ENCODE peak calls at places on chromosomes 5 and 9, in four cellular contexts. U, G, S and H are unnamed samples.

GRCh38 chr9:2621678-2622360 is at the start of gene VLDLR:
- DNase-seq in U (peak), G (no peak), S (peak), H (peak)

GRCh38 chr5:179162351-179163235 is 102.4 kb downstream of the ZNF354C start:
- DNase-seq in U (no peak), G (no peak), S (no peak), H (no peak)

GRCh38 chr5:83512051-83512745 is 40.7 kb downstream of the VCAN start:
- DNase-seq in U (no peak), G (no peak), S (no peak), H (no peak)

GRCh38 chr5:38445374-38446028 is 110.9 kb downstream of the LIFR start:
- DNase-seq in U (peak), G (no peak), S (no peak), H (no peak)

GRCh38 chr9:117412006-117412715 is 2.7 kb downstream of the ASTN2 start:
- DNase-seq in U (no peak), G (no peak), S (peak), H (peak)

GRCh38 chr5:38660194-38660668 is 103.8 kb upstream of the LIFR start:
- DNase-seq in U (no peak), G (no peak), S (peak), H (no peak)

GRCh38 chr9:125966959-125967711 is 220.0 kb downstream of the PBX3 start:
- DNase-seq in U (peak), G (no peak), S (no peak), H (no peak)

GRCh38 chr9:71820516-71820915 is 52.2 kb upstream of the CEMIP2 start:
- DNase-seq in U (no peak), G (no peak), S (no peak), H (no peak)

GRCh38 chr5:142364251-142365145 is 39.7 kb upstream of the SPRY4 start:
- DNase-seq in U (no peak), G (no peak), S (peak), H (peak)

GRCh38 chr5:60638300-60638699 is 61.7 kb downstream of the DEPDC1B start:
- DNase-seq in U (no peak), G (no peak), S (no peak), H (no peak)

GRCh38 chr9:130150779-130151381 is 21.3 kb upstream of the NCS1 start:
- DNase-seq in U (no peak), G (peak), S (no peak), H (no peak)

GRCh38 chr9:93724852-93725251 is 148.5 kb downstream of the PHF2 start:
- DNase-seq in U (no peak), G (no peak), S (no peak), H (no peak)

GRCh38 chr9:126531035-126531571 is 82.6 kb upstream of the LMX1B start:
- DNase-seq in U (no peak), G (no peak), S (no peak), H (no peak)

GRCh38 chr5:54774281-54775171 is 210.9 kb downstream of the ESM1 start:
- DNase-seq in U (peak), G (no peak), S (peak), H (no peak)

GRCh38 chr5:157266286-157267007 is 524 bp downstream of the CYFIP2 start:
- DNase-seq in U (no peak), G (no peak), S (peak), H (peak)

GRCh38 chr9:112086627-112087026 is 88.5 kb downstream of the SUSD1 start:
- DNase-seq in U (no peak), G (no peak), S (peak), H (no peak)

GRCh38 chr9:2742214-2742613 is 24.9 kb downstream of the KCNV2 start:
- DNase-seq in U (no peak), G (no peak), S (no peak), H (no peak)

GRCh38 chr5:32170303-32171170 is 3.6 kb downstream of the GOLPH3 start:
- DNase-seq in U (no peak), G (no peak), S (no peak), H (no peak)

GRCh38 chr5:120615967-120616645 is 152.0 kb downstream of the PRR16 start:
- DNase-seq in U (no peak), G (no peak), S (peak), H (no peak)

GRCh38 chr9:116800885-116801284 is 113.8 kb downstream of the TRIM32 start:
- DNase-seq in U (no peak), G (no peak), S (peak), H (peak)

GRCh38 chr9:112486221-112487007 is at the start of gene KIAA1958:
- DNase-seq in U (peak), G (peak), S (peak), H (peak)

GRCh38 chr5:90528704-90529233 is 615 bp downstream of the LYSMD3 start:
- DNase-seq in U (no peak), G (no peak), S (peak), H (no peak)

GRCh38 chr9:83620841-83621636 is 1.9 kb upstream of the IDNK start:
- DNase-seq in U (no peak), G (peak), S (peak), H (peak)

GRCh38 chr5:99061711-99062110 is 132.9 kb upstream of the CHD1 start:
- DNase-seq in U (no peak), G (no peak), S (no peak), H (no peak)

GRCh38 chr9:131530546-131530929 is 525 bp downstream of the UCK1 start:
- DNase-seq in U (peak), G (no peak), S (peak), H (peak)

GRCh38 chr9:121963542-121963995 is 129.5 kb downstream of the TTLL11 start:
- DNase-seq in U (no peak), G (no peak), S (no peak), H (no peak)

GRCh38 chr5:179820127-179820482 is 600 bp upstream of the SQSTM1 start:
- DNase-seq in U (no peak), G (no peak), S (no peak), H (no peak)

GRCh38 chr5:154461531-154461930 is 15.7 kb downstream of the SAP30L start:
- DNase-seq in U (no peak), G (no peak), S (peak), H (no peak)

GRCh38 chr5:95317687-95318086 is 32.8 kb upstream of the MCTP1 start:
- DNase-seq in U (no peak), G (no peak), S (no peak), H (no peak)

GRCh38 chr9:127225747-127226646 is 38.6 kb upstream of the GARNL3 start:
- DNase-seq in U (no peak), G (no peak), S (peak), H (no peak)

GRCh38 chr9:37938121-37938906 is 34.4 kb upstream of the SLC25A51 start:
- DNase-seq in U (no peak), G (no peak), S (no peak), H (peak)

GRCh38 chr9:120888626-120889025 is 11.6 kb upstream of the PHF19 start:
- DNase-seq in U (no peak), G (no peak), S (no peak), H (no peak)

GRCh38 chr9:120889606-120890396 is 12.8 kb upstream of the PHF19 start:
- DNase-seq in U (no peak), G (no peak), S (no peak), H (no peak)

GRCh38 chr9:120892177-120892747 is 15.3 kb upstream of the PHF19 start:
- DNase-seq in U (no peak), G (no peak), S (no peak), H (no peak)

GRCh38 chr9:120891255-120891954 is 14.4 kb upstream of the PHF19 start:
- DNase-seq in U (no peak), G (no peak), S (no peak), H (no peak)

DNA sequence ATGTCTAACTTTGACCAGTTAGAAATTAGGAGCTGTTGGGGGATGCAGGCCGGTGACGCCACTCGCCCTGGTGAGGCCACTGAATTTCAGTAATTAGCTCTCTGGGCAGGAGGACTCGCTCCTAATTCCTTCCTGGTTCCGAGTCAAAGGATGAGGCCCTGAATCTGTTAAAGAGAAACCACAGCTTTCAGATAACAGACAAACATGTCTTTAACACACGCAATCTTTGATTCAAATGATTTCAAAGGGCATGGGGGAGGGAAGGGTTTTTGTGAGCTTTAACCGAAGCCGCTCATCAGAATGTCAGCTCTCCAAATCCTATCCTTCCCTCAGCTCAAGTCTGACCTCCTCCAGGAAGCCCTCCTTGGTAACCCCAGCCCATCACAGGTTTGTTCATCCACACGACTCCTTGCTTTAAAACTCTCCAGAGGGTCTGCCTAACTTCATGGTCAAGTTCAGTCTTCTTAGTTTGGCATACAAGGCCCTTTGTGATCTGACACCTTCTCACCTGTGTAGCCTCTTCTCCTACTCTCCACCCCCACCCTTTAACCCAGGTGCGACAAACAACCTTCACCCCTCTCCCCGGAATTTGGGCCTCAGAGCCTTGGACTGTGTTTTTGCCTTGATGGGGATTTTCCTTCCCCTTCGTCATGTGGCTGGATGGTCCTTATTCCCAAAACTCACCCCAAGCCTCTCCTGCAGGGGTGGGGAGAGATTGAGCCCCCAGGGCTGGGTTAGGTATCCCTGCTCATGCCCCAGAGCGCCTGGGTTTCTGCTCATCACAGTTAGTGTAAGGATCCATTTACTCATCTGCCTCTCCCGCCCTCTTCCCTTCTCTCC is 13.6 kb upstream of the PHF19 start:
- DNase-seq in U (no peak), G (no peak), S (no peak), H (no peak)
- H3K27ac ChIP-seq in U (no peak), G (no peak), S (no peak), H (no peak)

DNA sequence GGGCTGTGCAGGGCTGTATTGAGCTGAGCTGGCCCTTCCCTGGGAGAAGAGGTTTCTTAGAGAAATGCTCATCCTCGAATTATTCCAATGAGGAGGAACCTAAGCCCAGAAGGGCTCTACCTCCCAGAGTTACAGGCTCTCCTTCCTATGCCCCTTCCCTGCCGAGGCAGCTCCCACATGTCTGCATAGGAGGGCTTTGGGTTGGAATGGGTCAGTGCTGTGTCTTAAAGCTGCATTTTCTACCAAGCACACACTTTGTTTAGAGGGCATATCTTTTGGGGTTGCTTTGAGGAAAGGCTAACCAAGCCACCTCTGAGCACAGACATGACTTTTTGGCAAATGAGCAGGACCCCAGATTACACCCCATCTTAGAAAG is 9.1 kb downstream of the NEK6 start:
- DNase-seq in U (no peak), G (no peak), S (no peak), H (no peak)
- H3K4me3 ChIP-seq in U (no peak), G (no peak), S (no peak), H (no peak)

DNA sequence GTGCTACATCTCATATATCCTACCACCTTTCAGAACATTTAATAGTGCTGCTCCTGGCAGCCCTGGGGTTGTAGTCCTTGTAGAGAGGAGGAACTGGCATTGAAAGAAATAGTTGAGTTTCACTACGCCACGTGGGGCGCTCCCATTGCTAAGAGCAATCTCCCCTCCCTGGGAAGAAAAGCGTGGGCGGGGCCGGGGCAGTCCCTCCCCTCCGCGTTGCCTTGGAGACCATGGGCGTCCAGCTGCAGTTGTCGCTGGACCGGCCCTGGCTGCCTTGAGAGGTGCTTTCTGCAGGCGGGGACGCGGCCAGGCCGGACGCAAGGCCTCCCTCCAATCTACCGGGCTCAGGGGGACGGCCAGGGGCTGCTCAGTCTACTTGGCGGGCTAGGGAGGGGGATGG is 368 bp upstream of the CCDC180 start:
- DNase-seq in U (peak), G (no peak), S (peak), H (no peak)
- TF ChIP-seq CTCF in U (no peak), G (no peak), S (peak), H (no peak)

DNA sequence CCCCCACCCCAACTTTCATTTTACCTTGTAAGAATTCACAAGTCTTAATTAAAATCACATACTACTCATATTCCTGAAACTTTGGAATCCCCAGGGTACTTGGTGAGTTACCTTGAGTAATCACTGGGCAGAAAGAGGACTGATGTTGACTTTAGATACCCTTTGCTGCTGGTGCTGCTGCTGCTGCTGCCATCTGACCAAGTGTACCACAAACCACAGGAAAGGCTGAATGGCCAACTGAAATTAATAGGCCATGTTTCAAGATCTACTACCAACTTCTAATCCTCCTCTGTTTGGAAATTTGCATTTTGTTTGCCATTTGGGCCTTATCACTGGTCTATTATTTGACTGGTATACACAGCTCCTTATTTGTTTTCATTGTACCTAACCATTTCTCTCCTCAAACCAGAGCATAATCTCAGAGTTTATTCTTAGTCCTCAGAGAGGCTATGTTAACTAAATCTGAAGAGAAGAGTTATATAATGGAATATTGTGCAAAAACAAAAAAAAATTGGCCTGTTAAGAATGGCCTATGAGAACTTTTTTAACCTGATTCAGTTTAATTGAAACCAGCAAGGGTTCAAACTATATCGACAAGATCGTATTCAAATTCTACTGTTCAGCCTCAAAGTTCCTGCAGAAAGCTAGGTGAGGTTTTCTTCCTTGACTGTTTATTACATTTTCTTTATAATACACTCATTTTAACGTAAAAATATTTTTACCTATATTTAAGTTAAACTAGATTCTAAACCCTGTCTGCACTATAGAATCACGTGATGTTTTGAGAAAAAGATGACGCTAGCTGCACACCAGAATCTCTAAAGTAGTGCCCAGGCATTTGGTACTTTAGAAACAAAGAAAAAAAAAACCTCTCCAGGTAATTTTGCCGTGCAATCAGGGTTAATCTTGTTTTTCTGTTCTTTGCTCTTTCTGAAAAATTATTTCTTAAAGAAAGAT is 13.1 kb downstream of the SELENOP start:
- DNase-seq in U (no peak), G (no peak), S (no peak), H (no peak)
- H3K27ac ChIP-seq in U (no peak), G (no peak), S (no peak), H (no peak)

DNA sequence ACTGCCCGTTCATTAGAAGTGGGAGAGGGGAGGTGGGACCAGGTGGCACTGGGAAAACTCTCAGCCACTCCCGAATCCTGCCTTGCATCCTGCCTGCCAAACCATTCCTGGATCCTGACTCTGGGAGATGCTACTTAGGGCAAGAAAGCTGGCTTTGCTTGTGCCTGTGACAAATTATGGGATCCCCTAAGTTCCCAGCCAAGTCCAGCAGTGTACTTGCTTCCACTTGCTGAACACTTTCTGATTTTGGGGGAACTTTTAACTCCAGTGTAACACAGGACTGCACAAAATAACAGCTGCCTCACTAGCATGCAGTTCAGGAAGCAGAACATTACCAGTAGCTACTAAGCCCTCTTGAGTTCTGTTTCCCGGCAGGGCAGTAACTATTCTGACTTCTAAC is 12.5 kb upstream of the NKX2-5 start:
- DNase-seq in U (no peak), G (no peak), S (peak), H (no peak)
- H3K4me3 ChIP-seq in U (no peak), G (no peak), S (no peak), H (no peak)

DNA sequence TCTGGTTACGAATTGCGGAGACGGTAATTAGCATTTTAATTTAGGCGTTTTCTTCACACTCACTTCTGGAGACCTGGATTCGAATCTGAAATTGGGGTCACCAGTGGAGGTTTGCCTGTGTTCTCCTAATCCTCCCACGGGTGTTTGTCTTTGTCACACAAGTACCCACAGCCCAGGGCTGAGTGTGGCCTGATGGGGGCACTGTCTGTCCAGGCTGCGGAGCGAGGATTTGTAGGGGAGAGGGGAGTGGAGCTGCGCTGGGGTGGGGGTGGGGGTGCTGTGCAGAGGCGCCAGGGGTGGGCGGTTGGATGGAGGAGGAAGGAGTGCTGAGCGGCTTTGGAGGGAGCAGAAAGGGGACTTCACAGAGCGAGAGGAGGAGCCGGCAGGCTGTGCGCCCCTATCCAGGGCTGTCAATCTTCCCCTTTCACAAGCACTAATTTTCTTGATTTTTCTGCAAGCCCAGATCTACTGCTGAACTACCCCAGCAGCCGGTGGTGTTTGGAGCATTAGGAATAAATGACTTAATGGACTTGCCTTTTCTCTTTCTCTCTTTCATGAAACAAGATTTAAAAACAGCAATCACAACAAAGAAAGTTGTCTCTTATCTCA is 53.1 kb downstream of the TSPAN17 start:
- DNase-seq in U (no peak), G (no peak), S (peak), H (peak)
- TF ChIP-seq CTCF in U (no peak), G (peak), S (peak), H (peak)

GRCh38 chr5:81247441-81247972 is 14.4 kb downstream of the CKMT2 start:
- DNase-seq in U (no peak), G (peak), S (no peak), H (no peak)

GRCh38 chr5:81249240-81249639 is 16.1 kb downstream of the CKMT2 start:
- DNase-seq in U (no peak), G (no peak), S (no peak), H (no peak)

GRCh38 chr5:81244451-81244850 is 11.3 kb downstream of the CKMT2 start:
- DNase-seq in U (no peak), G (no peak), S (no peak), H (no peak)

GRCh38 chr5:81242906-81243436 is 9.8 kb downstream of the CKMT2 start:
- DNase-seq in U (no peak), G (no peak), S (no peak), H (no peak)

DNA sequence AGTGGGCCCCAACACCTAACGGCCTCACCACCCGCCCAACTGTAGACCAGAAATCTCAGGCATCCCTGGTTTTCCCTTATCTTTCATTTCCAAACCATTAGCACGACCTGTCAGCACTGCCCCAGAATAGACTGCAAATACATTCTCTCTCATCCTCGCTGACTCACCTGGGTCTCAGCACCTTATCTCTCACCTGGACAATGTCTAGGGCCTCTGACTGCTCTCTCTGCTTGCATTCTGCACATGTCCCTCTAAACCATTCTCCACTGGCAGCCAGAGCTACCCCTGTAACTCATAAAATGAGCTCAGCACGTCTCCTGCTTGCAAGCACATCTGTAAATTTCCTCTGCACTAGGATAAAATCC is 12.7 kb downstream of the CKMT2 start:
- DNase-seq in U (no peak), G (no peak), S (no peak), H (no peak)
- H3K27ac ChIP-seq in U (no peak), G (no peak), S (no peak), H (no peak)